ENCODE peak calls at places on chromosomes 1 and 21, in five cellular contexts. X, Y, K, E and J are unnamed samples.

GRCh38 chr1:18581420-18581880 is 49.2 kb upstream of the PAX7 start:
- DNase-seq in X (peak; percentile 70), Y (peak; percentile 69), K (no peak), E (no peak), J (peak; percentile 8)

GRCh38 chr1:159800177-159800935 is 1.8 kb upstream of the FCRL6 start:
- DNase-seq in X (no peak), Y (peak; percentile 28), K (no peak), E (no peak), J (no peak)

GRCh38 chr1:67570473-67571143 is 114.4 kb upstream of the GADD45A start:
- DNase-seq in X (no peak), Y (no peak), K (peak; percentile 51), E (no peak), J (peak; percentile 50)

GRCh38 chr1:198681247-198681646 is 42.4 kb downstream of the PTPRC start:
- DNase-seq in X (no peak), Y (no peak), K (peak; percentile 57), E (no peak), J (peak; percentile 11)

GRCh38 chr1:10815863-10816195 is 19.4 kb upstream of the CASZ1 start:
- DNase-seq in X (no peak), Y (no peak), K (no peak), E (no peak), J (no peak)

GRCh38 chr1:68107771-68108170 is 57.3 kb upstream of the DIRAS3 start:
- DNase-seq in X (no peak), Y (no peak), K (peak; percentile 27), E (no peak), J (no peak)

GRCh38 chr1:33821291-33821690 is 42.6 kb upstream of the HMGB4 start:
- DNase-seq in X (no peak), Y (no peak), K (no peak), E (no peak), J (no peak)

GRCh38 chr1:9651565-9652378 is at the start of gene PIK3CD:
- DNase-seq in X (peak; percentile 80), Y (peak; percentile 60), K (peak; percentile 19), E (no peak), J (no peak)

GRCh38 chr1:110880708-110881374 is 7.9 kb downstream of the CD53 start:
- DNase-seq in X (no peak), Y (peak; percentile 55), K (no peak), E (no peak), J (no peak)

GRCh38 chr1:94463765-94464330 is 45.7 kb downstream of the ABCD3 start:
- DNase-seq in X (no peak), Y (no peak), K (peak; percentile 59), E (peak; percentile 72), J (peak; percentile 74)

GRCh38 chr1:50418600-50419109 is 4.6 kb downstream of the DMRTA2 start:
- DNase-seq in X (peak; percentile 61), Y (no peak), K (no peak), E (no peak), J (no peak)

GRCh38 chr1:94130851-94131595 is 10.1 kb upstream of the ABCA4 start:
- DNase-seq in X (no peak), Y (no peak), K (no peak), E (no peak), J (no peak)

GRCh38 chr1:17887646-17888395 is 132.7 kb downstream of the ACTL8 start:
- DNase-seq in X (no peak), Y (no peak), K (no peak), E (peak; percentile 68), J (no peak)

GRCh38 chr1:34407140-34407539 is 230.4 kb downstream of the C1orf94 start:
- DNase-seq in X (no peak), Y (no peak), K (no peak), E (no peak), J (no peak)

GRCh38 chr1:184036517-184036949 is 995 bp downstream of the COLGALT2 start:
- DNase-seq in X (peak; percentile 75), Y (peak; percentile 43), K (peak; percentile 28), E (no peak), J (peak; percentile 24)

GRCh38 chr21:42164064-42164789 is 54.7 kb upstream of the ABCG1 start:
- DNase-seq in X (peak; percentile 60), Y (peak; percentile 71), K (peak; percentile 31), E (peak; percentile 31), J (peak; percentile 53)

GRCh38 chr21:35824136-35824535 is 236.2 kb downstream of the SETD4 start:
- DNase-seq in X (no peak), Y (no peak), K (no peak), E (no peak), J (no peak)

GRCh38 chr1:66399888-66400529 is 133.9 kb upstream of the SGIP1 start:
- DNase-seq in X (no peak), Y (no peak), K (no peak), E (no peak), J (no peak)

GRCh38 chr1:112646225-112646624 is 26.6 kb downstream of the CAPZA1 start:
- DNase-seq in X (no peak), Y (no peak), K (no peak), E (no peak), J (no peak)

GRCh38 chr1:95049935-95050334 is 22.8 kb downstream of the ALG14 start:
- DNase-seq in X (no peak), Y (no peak), K (no peak), E (no peak), J (no peak)

GRCh38 chr1:79373481-79374132 is 367.1 kb upstream of the ADGRL4 start:
- DNase-seq in X (no peak), Y (no peak), K (peak; percentile 26), E (peak; percentile 30), J (peak; percentile 29)

GRCh38 chr1:24362982-24363614 is 43.9 kb downstream of the GRHL3 start:
- DNase-seq in X (no peak), Y (no peak), K (peak; percentile 95), E (no peak), J (no peak)

GRCh38 chr1:246284021-246284420 is 223.1 kb downstream of the SMYD3 start:
- DNase-seq in X (peak; percentile 75), Y (no peak), K (peak; percentile 69), E (no peak), J (no peak)

GRCh38 chr1:108862017-108862610 is 5.2 kb upstream of the AKNAD1 start:
- DNase-seq in X (no peak), Y (no peak), K (no peak), E (no peak), J (no peak)

GRCh38 chr1:11728126-11728806 is 7.7 kb upstream of the AGTRAP start:
- DNase-seq in X (no peak), Y (no peak), K (no peak), E (no peak), J (no peak)

GRCh38 chr21:20443558-20444155 is 554.6 kb upstream of the NCAM2 start:
- DNase-seq in X (peak; percentile 58), Y (no peak), K (no peak), E (no peak), J (no peak)

GRCh38 chr1:1426496-1426960 is 5.5 kb upstream of the ANKRD65 start:
- DNase-seq in X (no peak), Y (peak; percentile 17), K (no peak), E (no peak), J (no peak)

GRCh38 chr1:6385673-6386191 is 7.8 kb downstream of the ACOT7 start:
- DNase-seq in X (peak; percentile 24), Y (no peak), K (peak; percentile 87), E (peak; percentile 94), J (peak; percentile 48)

GRCh38 chr1:162822391-162823200 is 32.1 kb downstream of the HSD17B7 start:
- DNase-seq in X (peak; percentile 39), Y (no peak), K (no peak), E (peak; percentile 54), J (peak; percentile 25)

GRCh38 chr1:245332513-245332912 is 177.7 kb downstream of the KIF26B start:
- DNase-seq in X (no peak), Y (peak; percentile 75), K (no peak), E (no peak), J (no peak)

GRCh38 chr1:225811622-225812487 is 1.9 kb downstream of the EPHX1 start:
- DNase-seq in X (peak; percentile 23), Y (no peak), K (peak; percentile 31), E (no peak), J (no peak)

GRCh38 chr1:185317886-185318310 is 855 bp upstream of the IVNS1ABP start:
- DNase-seq in X (peak; percentile 4), Y (peak; percentile 76), K (no peak), E (peak; percentile 77), J (no peak)

GRCh38 chr1:237832803-237833202 is 57.9 kb downstream of the ZP4 start:
- DNase-seq in X (no peak), Y (no peak), K (no peak), E (no peak), J (no peak)

GRCh38 chr1:947958-948357 is 11.1 kb downstream of the NOC2L start:
- DNase-seq in X (no peak), Y (no peak), K (no peak), E (no peak), J (no peak)